ENCODE peak calls at places on chromosomes 12 and 14, in four cellular contexts. B, A, O and Q are unnamed samples.

GRCh38 chr12:66066071-66066928 is 64.2 kb downstream of the LLPH start:
- DNase-seq in O (no peak), A (no peak), B (no peak), Q (no peak)

GRCh38 chr12:43893670-43894069 is 57.8 kb downstream of the TMEM117 start:
- DNase-seq in B (no peak), A (no peak), O (no peak), Q (no peak)

GRCh38 chr12:91349451-91349850 is 166.8 kb upstream of the DCN start:
- DNase-seq in A (no peak), O (no peak), B (no peak), Q (no peak)

GRCh38 chr12:88493651-88494050 is 86.6 kb downstream of the KITLG start:
- DNase-seq in B (no peak), O (no peak), A (no peak), Q (no peak)

GRCh38 chr12:116346751-116347150 is 69.3 kb upstream of the MED13L start:
- DNase-seq in O (no peak), A (no peak), B (no peak), Q (no peak)

GRCh38 chr12:109759076-109759420 is 45.4 kb downstream of the FAM222A start:
- DNase-seq in O (peak; percentile 12), A (no peak), B (no peak), Q (no peak)

GRCh38 chr12:4579305-4580097 is 17.5 kb downstream of the DYRK4 start:
- DNase-seq in B (no peak), O (no peak), A (peak; percentile 33), Q (no peak)

GRCh38 chr12:55034218-55034617 is 14.4 kb downstream of the NEUROD4 start:
- DNase-seq in B (no peak), A (no peak), O (no peak), Q (no peak)

GRCh38 chr14:94123296-94123695 is 6.1 kb downstream of the IFI27L2 start:
- DNase-seq in B (no peak), A (peak; percentile 7), O (no peak), Q (no peak)

GRCh38 chr12:23555808-23556207 is 393.7 kb downstream of the SOX5 start:
- DNase-seq in B (no peak), A (no peak), O (no peak), Q (no peak)

GRCh38 chr14:103110681-103111296 is 12.5 kb upstream of the TNFAIP2 start:
- DNase-seq in A (no peak), O (no peak), B (no peak), Q (no peak)

GRCh38 chr12:112900298-112901145 is 6.2 kb upstream of the OAS1 start:
- DNase-seq in A (peak; percentile 68), O (no peak), B (peak; percentile 17), Q (no peak)

GRCh38 chr12:128326419-128326818 is 59.4 kb downstream of the TMEM132C start:
- DNase-seq in B (no peak), O (no peak), A (no peak), Q (no peak)

GRCh38 chr12:132150780-132151144 is 6.5 kb downstream of the NOC4L start:
- DNase-seq in A (no peak), O (peak; percentile 48), B (no peak), Q (no peak)

GRCh38 chr14:75094896-75095295 is 25.5 kb downstream of the ZC2HC1C start:
- DNase-seq in O (no peak), B (no peak), A (no peak), Q (no peak)

GRCh38 chr12:123363385-123363742 is 1.3 kb downstream of the SBNO1 start:
- DNase-seq in B (no peak), A (no peak), O (no peak), Q (no peak)

GRCh38 chr12:104454997-104455396 is 1.8 kb upstream of the CHST11 start:
- DNase-seq in B (no peak), O (no peak), A (no peak), Q (no peak)

GRCh38 chr12:30862486-30862885 is 64.1 kb upstream of the TSPAN11 start:
- DNase-seq in O (no peak), B (no peak), A (no peak), Q (no peak)

GRCh38 chr14:100532916-100533630 is 54.1 kb downstream of the BEGAIN start:
- DNase-seq in A (peak; percentile 25), B (no peak), O (peak; percentile 61), Q (no peak)

GRCh38 chr14:55938249-55938791 is 179.9 kb upstream of the PELI2 start:
- DNase-seq in O (no peak), B (no peak), A (no peak), Q (no peak)

GRCh38 chr12:3490848-3491382 is at the start of gene PRMT8:
- DNase-seq in O (no peak), A (no peak), B (no peak), Q (no peak)
- H3K4me3 ChIP-seq in O (no peak within 1 kb of the TSS), A (no peak within 1 kb of the TSS), B (peak within 1 kb of the TSS; percentile 67), Q (no peak within 1 kb of the TSS)

GRCh38 chr12:57574795-57575194 is 16.2 kb upstream of the PIP4K2C start:
- DNase-seq in A (no peak), O (no peak), B (no peak), Q (no peak)
- H3K36me3 ChIP-seq in A (no peaks in the 10 kb centered on the region), O (no peaks in the 10 kb centered on the region), B (peaks cover 21% of the 10 kb centered on the region), Q (no peaks in the 10 kb centered on the region)

DNA sequence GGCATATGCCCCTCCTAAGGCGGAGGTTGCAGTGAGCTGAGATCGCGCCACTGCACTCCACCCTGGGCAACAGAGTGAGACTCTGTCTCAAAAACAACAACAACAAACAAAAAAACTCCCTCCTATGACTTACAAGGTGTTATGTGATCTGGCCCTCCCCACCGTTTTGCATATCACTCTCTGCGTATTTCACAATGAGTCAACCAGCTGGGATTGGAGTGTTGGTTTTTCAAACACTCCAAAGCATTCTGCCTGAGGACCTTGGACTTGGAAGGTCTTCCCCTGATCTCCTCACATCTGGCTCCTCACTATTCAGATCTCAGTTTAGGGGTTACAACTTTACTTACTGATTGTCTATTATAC is 14.0 kb downstream of the MANSC1 start:
- DNase-seq in A (no peak), B (no peak), O (no peak), Q (no peak)
- H3K4me1 ChIP-seq in A (peaks cover 9% of the 10 kb centered on the region), B (peaks cover 10% of the 10 kb centered on the region), O (peaks cover 22% of the 10 kb centered on the region), Q (peaks cover 18% of the 10 kb centered on the region)

DNA sequence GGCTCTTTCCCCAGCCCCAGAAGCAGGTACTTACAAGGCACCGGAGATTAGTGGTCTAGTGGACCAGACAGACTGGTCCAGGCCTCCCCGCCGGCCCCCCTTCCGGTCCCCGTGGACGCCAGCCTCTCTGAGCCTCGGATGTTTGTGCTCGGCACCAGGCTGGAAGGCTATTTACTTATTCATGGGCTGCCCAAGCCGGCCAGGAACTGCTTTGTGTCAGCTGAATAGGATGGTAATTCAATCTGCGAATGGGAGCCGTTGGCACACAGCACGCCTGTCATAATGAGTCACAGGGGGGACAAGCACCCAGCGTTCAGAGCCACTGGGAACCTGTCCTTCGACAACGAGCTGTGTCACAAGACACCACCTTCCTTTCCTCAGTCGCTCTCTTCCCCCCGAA is 82.3 kb downstream of the RIMBP2 start:
- DNase-seq in O (peak; percentile 63), B (peak; percentile 61), A (peak; percentile 27), Q (peak; percentile 30)
- H3K4me3 ChIP-seq in O (no peak overlapping the region), B (peak overlapping the region; percentile 19), A (no peak overlapping the region), Q (no peak overlapping the region)

DNA sequence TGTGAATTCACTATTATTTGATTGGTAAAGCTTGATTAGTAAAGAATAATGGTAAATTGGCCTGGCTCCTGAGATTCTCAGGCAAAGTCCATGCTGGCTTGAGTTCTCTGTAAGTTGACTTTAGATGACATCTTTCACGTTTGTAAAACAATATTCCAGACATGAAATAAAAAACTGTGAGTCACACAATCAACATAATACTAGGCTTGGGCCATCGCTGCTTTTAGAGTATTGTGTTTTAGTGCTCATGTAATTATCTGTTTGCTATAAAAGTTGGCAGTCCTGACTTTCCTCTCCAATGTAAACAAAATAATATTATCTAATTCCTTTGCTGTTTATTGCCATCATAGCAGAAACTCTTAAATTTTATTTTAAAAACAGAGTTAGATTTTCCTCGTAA is 3.9 kb upstream of the TBC1D30 start:
- DNase-seq in O (no peak), B (no peak), A (no peak), Q (no peak)
- H3K36me3 ChIP-seq in O (no peaks in the 10 kb centered on the region), B (no peaks in the 10 kb centered on the region), A (no peaks in the 10 kb centered on the region), Q (no peaks in the 10 kb centered on the region)

GRCh38 chr14:68784995-68785816 is 7.7 kb downstream of the ZFP36L1 start:
- DNase-seq in B (no peak), A (peak; percentile 40), O (no peak), Q (no peak)

GRCh38 chr14:68781161-68782021 is 11.5 kb downstream of the ZFP36L1 start:
- DNase-seq in O (no peak), B (no peak), A (peak; percentile 72), Q (peak; percentile 86)

GRCh38 chr14:68784298-68784910 is 8.5 kb downstream of the ZFP36L1 start:
- DNase-seq in B (no peak), O (peak; percentile 70), A (peak; percentile 91), Q (peak; percentile 84)

GRCh38 chr14:68782091-68782981 is 10.5 kb downstream of the ZFP36L1 start:
- DNase-seq in O (no peak), B (no peak), A (no peak), Q (no peak)

DNA sequence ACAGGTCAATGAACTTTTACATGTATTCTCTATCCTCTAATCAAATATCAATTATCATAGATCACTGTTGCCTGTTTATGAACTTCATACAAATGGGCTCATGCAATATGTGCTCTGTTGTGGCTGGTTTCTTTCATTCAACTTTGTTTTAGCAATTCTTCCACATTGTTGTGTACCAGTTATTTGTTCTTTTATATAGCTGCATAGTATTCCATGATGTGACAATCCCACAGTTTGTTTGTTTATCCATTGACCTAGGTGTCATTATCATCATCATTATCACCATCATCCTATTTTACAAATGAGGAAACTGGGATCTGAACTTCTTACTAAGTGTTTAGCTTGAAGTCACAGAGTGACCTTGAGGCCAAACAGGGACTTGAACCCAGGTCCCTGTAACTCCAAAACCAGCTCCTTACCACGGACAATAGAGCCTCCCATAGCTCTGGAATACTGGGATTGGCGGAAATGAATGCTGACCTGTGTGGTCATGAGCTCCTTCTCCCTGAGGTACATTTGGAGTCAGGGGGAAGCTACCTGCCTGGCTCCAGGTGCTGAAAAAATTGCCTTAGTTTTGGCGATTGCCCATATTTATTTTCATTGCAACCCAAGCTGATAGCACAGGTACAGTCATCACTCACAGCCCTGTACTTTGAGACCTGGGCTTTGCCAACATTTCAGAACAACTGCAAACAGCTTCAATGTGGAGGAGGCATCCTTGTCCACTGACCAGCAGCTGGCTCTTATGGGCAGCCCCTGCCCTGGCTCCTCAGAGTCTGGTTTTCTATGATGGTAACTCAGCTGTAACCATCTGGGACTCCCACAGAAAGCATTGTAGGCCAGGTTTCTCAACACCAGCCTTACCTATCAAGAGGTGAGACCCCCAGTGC is 9.2 kb downstream of the ZFP36L1 start:
- DNase-seq in B (no peak), O (no peak), A (peak; percentile 74), Q (peak; percentile 52)
- H3K4me1 ChIP-seq in B (peaks cover 8% of the 10 kb centered on the region), O (peaks cover 57% of the 10 kb centered on the region), A (peaks cover 24% of the 10 kb centered on the region), Q (peaks cover 62% of the 10 kb centered on the region)

GRCh38 chr12:53974084-53975018 is at the start of gene HOTAIR:
- DNase-seq in O (no peak), A (no peak), B (no peak), Q (no peak)
- H3K4me3 ChIP-seq in O (peak within 1 kb of the TSS; percentile 23), A (no peak within 1 kb of the TSS), B (no peak within 1 kb of the TSS), Q (no peak within 1 kb of the TSS)

DNA sequence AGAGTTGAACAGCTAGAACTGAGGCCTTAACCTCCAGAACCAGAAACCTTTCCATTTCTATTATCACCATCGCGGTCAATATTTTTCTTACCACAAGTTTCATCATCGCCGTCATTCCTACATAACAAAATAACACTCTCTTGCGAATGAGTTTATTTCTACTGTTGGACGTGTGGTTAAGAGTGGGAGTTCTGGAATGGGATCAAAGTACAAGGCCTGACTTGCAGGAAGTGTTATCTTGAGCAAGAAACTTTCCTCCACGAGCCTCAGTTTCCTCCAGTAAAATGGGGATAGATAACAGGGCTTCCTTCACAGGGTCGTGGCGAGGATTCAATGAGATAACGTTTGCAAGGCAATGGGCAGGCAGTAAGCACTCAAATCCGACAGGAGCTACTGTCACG is 652 bp downstream of the SART3 start:
- DNase-seq in O (no peak), A (no peak), B (no peak), Q (no peak)
- H3K36me3 ChIP-seq in O (peaks cover 36% of the 10 kb centered on the region), A (no peaks in the 10 kb centered on the region), B (peaks cover 10% of the 10 kb centered on the region), Q (peaks cover 4% of the 10 kb centered on the region)

GRCh38 chr14:22870811-22871199 is 735 bp upstream of the LRP10 start:
- DNase-seq in O (no peak), B (no peak), A (no peak), Q (no peak)
- H3K4me1 ChIP-seq in O (peaks cover 25% of the 10 kb centered on the region), B (peaks cover 6% of the 10 kb centered on the region), A (peaks cover 7% of the 10 kb centered on the region), Q (peaks cover 28% of the 10 kb centered on the region)